ENCODE peak calls at places on chromosomes 11 and 22, in nine cellular contexts. One of them, this sample, is unnamed.

GRCh38 chr11:45078236-45079074 is 68.0 kb upstream of the PRDM11 start:
- DNase-seq in HCT116: no peak
- DNase-seq in ovary: no peak
- DNase-seq in tibial nerve: no peak
- DNase-seq in body of pancreas: no peak
- DNase-seq in H1: no peak
- DNase-seq in suprapubic skin: no peak
- DNase-seq in A549: no peak
- DNase-seq in IMR-90: no peak
- DNase-seq in this sample: no peak

GRCh38 chr11:18046116-18046777 is at the start of gene TPH1:
- DNase-seq in HCT116: no peak
- DNase-seq in ovary: peak
- DNase-seq in tibial nerve: no peak
- DNase-seq in body of pancreas: peak
- DNase-seq in H1: peak
- DNase-seq in suprapubic skin: no peak
- DNase-seq in A549: no peak
- DNase-seq in IMR-90: peak
- DNase-seq in this sample: no peak

GRCh38 chr22:24503137-24503850 is 8.2 kb downstream of the UPB1 start:
- DNase-seq in HCT116: peak
- DNase-seq in ovary: peak
- DNase-seq in tibial nerve: peak
- DNase-seq in body of pancreas: peak
- DNase-seq in H1: no peak
- DNase-seq in suprapubic skin: no peak
- DNase-seq in A549: peak
- DNase-seq in IMR-90: peak
- DNase-seq in this sample: no peak

GRCh38 chr22:50738649-50739227 is 734 bp downstream of the ACR start:
- DNase-seq in HCT116: no peak
- DNase-seq in ovary: no peak
- DNase-seq in tibial nerve: no peak
- DNase-seq in body of pancreas: no peak
- DNase-seq in H1: no peak
- DNase-seq in suprapubic skin: peak
- DNase-seq in A549: no peak
- DNase-seq in IMR-90: no peak
- DNase-seq in this sample: no peak

GRCh38 chr11:116732740-116733385 is 39.9 kb downstream of the BUD13 start:
- DNase-seq in HCT116: peak
- DNase-seq in ovary: peak
- DNase-seq in tibial nerve: peak
- DNase-seq in body of pancreas: peak
- DNase-seq in H1: peak
- DNase-seq in suprapubic skin: peak
- DNase-seq in A549: peak
- DNase-seq in IMR-90: peak
- DNase-seq in this sample: no peak

GRCh38 chr22:17944205-17944725 is 80.1 kb downstream of the MICAL3 start:
- DNase-seq in HCT116: no peak
- DNase-seq in ovary: no peak
- DNase-seq in tibial nerve: no peak
- DNase-seq in body of pancreas: no peak
- DNase-seq in H1: no peak
- DNase-seq in suprapubic skin: no peak
- DNase-seq in A549: no peak
- DNase-seq in IMR-90: no peak
- DNase-seq in this sample: no peak

GRCh38 chr11:10294289-10294953 is 402 bp upstream of the SBF2 start:
- DNase-seq in HCT116: no peak
- DNase-seq in ovary: peak
- DNase-seq in tibial nerve: peak
- DNase-seq in body of pancreas: peak
- DNase-seq in H1: no peak
- DNase-seq in suprapubic skin: peak
- DNase-seq in A549: peak
- DNase-seq in IMR-90: peak
- DNase-seq in this sample: no peak

GRCh38 chr11:99015634-99016454 is 4.9 kb upstream of the CNTN5 start:
- DNase-seq in HCT116: peak
- DNase-seq in ovary: no peak
- DNase-seq in tibial nerve: peak
- DNase-seq in body of pancreas: no peak
- DNase-seq in H1: no peak
- DNase-seq in suprapubic skin: no peak
- DNase-seq in A549: peak
- DNase-seq in IMR-90: peak
- DNase-seq in this sample: no peak

DNA sequence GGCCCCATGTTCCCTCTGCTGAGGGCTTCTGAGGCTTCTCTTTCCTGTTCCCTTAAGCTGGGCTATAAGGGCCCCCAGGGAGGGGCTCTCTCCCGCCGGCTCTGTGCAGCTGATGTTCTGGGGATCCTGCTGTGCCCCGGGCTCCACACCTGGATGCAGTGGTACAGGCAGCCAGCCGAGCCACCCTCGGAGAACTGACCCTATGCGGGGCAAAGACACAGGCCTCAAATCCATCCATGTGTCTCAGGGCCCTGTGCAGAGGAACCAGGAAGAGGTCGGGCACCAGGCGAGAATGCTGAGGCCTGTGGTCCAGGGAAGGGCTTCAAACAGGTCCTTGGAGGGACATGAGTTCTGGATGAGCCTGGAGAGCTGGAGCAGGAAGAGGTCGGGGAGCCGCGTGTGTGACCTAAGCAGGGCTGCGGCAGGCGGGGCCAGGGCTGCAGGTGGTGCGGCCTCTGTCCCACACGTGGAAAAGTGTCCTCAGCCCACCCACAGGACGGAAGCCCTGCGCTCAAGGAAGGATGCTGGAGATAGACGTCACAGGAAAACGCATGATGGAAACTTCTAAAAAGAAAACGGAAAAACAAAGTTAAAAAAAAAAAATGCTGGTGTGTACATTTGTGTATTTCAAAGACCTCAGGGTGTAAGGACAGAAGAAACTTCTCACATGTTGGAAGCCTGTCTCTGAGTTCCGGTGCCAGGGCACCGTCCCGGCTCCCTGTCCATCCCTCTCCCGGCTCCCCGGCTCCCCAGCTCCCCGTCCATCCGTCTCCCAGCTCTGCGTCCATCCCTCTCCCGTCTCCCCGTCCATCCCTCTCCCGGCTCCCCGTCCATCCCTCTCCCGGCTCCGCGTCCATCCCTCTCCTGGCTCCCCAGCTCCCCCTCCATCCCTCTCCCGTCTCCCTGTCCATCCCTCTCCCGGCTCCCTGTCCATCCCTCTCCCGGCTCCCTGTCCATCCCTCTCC is 1149.2 kb downstream of the BRD1 start:
- DNase-seq in HCT116: no peak
- DNase-seq in ovary: no peak
- DNase-seq in tibial nerve: no peak
- DNase-seq in body of pancreas: no peak
- DNase-seq in H1: no peak
- DNase-seq in suprapubic skin: no peak
- DNase-seq in A549: no peak
- DNase-seq in IMR-90: no peak
- DNase-seq in this sample: no peak
- H3K27ac ChIP-seq in HCT116: no peak
- H3K27ac ChIP-seq in ovary: no peak
- H3K27ac ChIP-seq in tibial nerve: no peak
- H3K27ac ChIP-seq in body of pancreas: no peak
- H3K27ac ChIP-seq in H1: no peak
- H3K27ac ChIP-seq in suprapubic skin: no peak
- H3K27ac ChIP-seq in A549: no peak
- H3K27ac ChIP-seq in IMR-90: no peak
- H3K27ac ChIP-seq in this sample: no peak

DNA sequence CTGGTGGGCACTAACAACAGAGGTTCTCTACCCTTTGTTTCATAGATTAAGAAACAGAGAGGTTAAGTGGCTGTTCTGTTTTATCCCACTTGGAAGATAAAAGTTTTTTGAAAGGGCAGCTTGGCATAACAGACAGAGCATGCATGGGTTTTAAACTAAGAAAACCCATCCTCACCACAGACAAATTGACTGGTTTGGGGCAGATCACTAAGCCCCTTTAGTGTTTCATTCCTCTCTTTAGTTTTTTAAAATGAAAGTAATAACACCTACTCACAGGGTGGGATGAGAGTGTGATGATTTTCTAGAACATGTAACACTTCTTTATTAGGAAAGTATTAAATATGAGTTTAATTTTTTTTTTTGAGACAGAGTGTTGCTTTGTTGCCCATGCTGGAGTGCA is 12.3 kb upstream of the RRAS2 start:
- DNase-seq in HCT116: no peak
- DNase-seq in ovary: no peak
- DNase-seq in tibial nerve: no peak
- DNase-seq in body of pancreas: no peak
- DNase-seq in H1: no peak
- DNase-seq in suprapubic skin: no peak
- DNase-seq in A549: no peak
- DNase-seq in IMR-90: no peak
- DNase-seq in this sample: no peak
- TF ChIP-seq POLR2A in HCT116: no peak
- TF ChIP-seq POLR2A in ovary: no peak
- TF ChIP-seq POLR2A in tibial nerve: no peak
- TF ChIP-seq POLR2A in body of pancreas: no peak
- TF ChIP-seq POLR2A in H1: no peak
- TF ChIP-seq POLR2A in suprapubic skin: no peak
- TF ChIP-seq POLR2A in A549: no peak
- TF ChIP-seq POLR2A in IMR-90: no peak
- TF ChIP-seq POLR2A in this sample: no peak

GRCh38 chr11:61776561-61777075 is 15.8 kb downstream of the TMEM258 start:
- DNase-seq in HCT116: peak
- DNase-seq in ovary: peak
- DNase-seq in tibial nerve: peak
- DNase-seq in body of pancreas: peak
- DNase-seq in H1: peak
- DNase-seq in suprapubic skin: no peak
- DNase-seq in A549: peak
- DNase-seq in IMR-90: peak
- DNase-seq in this sample: no peak

GRCh38 chr11:61775606-61776554 is 16.5 kb downstream of the TMEM258 start:
- DNase-seq in HCT116: no peak
- DNase-seq in ovary: no peak
- DNase-seq in tibial nerve: no peak
- DNase-seq in body of pancreas: no peak
- DNase-seq in H1: no peak
- DNase-seq in suprapubic skin: no peak
- DNase-seq in A549: no peak
- DNase-seq in IMR-90: no peak
- DNase-seq in this sample: no peak

GRCh38 chr11:61778920-61779650 is 13.3 kb downstream of the TMEM258 start:
- DNase-seq in HCT116: no peak
- DNase-seq in ovary: no peak
- DNase-seq in tibial nerve: no peak
- DNase-seq in body of pancreas: no peak
- DNase-seq in H1: no peak
- DNase-seq in suprapubic skin: no peak
- DNase-seq in A549: no peak
- DNase-seq in IMR-90: no peak
- DNase-seq in this sample: no peak

GRCh38 chr11:61778357-61778886 is 14.0 kb downstream of the TMEM258 start:
- DNase-seq in HCT116: no peak
- DNase-seq in ovary: no peak
- DNase-seq in tibial nerve: no peak
- DNase-seq in body of pancreas: no peak
- DNase-seq in H1: no peak
- DNase-seq in suprapubic skin: no peak
- DNase-seq in A549: no peak
- DNase-seq in IMR-90: no peak
- DNase-seq in this sample: no peak

DNA sequence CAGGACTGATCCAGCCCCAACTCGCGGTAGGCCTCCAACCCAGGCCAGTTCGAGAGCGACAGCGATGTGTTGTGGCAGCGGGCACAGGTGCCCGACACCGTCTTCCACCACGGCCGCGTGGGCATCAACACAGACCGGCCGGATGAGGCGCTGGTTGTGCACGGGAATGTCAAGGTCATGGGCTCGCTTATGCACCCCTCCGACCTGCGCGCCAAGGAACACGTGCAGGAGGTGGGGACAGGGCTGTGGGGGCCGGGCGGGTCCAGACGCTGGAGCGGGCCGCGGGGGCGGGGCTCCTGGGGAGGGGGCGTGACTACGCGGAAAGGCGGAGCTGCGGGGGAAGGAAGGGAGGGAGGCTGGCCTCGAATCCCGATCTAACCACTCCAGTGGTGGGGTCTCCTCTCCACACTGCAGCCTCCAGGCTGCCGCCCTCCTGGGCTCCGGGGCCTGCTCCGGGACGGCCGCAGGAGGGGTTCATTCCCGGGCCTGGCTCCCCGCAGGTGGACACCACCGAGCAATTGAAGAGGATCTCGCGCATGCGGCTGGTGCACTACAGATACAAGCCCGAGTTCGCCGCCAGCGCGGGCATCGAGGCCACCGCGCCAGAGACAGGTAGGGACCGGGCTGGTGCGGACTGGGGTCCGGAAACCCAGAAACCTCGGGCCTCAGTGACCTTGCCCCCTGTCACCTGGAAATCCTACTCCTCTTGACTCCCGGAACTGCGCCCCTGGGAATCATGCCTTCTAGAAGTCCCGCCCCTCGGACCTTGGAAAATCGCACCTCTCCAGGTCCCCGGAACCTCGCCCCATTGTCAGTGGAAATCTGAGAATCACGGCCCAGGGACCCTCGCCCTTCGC is 14.9 kb downstream of the TMEM258 start:
- DNase-seq in HCT116: no peak
- DNase-seq in ovary: peak
- DNase-seq in tibial nerve: peak
- DNase-seq in body of pancreas: peak
- DNase-seq in H1: no peak
- DNase-seq in suprapubic skin: no peak
- DNase-seq in A549: no peak
- DNase-seq in IMR-90: no peak
- DNase-seq in this sample: no peak
- H3K27ac ChIP-seq in HCT116: no peak
- H3K27ac ChIP-seq in ovary: peak
- H3K27ac ChIP-seq in tibial nerve: no peak
- H3K27ac ChIP-seq in body of pancreas: peak
- H3K27ac ChIP-seq in H1: peak
- H3K27ac ChIP-seq in suprapubic skin: no peak
- H3K27ac ChIP-seq in A549: no peak
- H3K27ac ChIP-seq in IMR-90: no peak
- H3K27ac ChIP-seq in this sample: no peak

DNA sequence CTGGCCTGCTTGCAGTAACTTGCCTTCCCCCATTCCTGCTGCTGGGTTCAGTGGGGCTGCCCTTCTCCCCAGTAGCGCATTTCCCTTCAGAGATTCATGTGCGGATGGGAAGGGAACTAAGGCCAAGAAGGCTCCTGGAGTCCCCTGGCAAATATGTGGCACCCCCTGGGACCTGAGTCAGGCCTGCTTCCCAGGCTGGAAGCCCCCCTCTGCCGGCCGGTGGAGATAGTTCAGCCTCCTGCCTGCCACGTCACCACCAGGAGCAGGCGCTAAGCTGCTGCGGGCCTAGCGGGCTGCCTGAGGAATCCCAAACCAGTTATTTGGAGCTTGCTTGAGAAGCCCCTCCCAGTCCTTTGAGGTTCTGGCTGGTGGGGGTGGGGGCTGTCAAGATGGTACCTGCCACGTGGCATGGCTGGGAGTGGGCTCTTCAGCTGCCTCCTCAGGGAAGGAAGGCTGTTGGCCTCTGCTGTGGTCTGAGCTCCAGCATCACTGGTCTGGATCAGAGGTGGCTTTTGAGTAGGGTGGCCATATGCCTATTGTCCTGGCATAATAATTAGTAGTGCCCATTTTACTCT is 2.0 kb downstream of the SERPINH1 start:
- DNase-seq in HCT116: no peak
- DNase-seq in ovary: peak
- DNase-seq in tibial nerve: peak
- DNase-seq in body of pancreas: no peak
- DNase-seq in H1: no peak
- DNase-seq in suprapubic skin: peak
- DNase-seq in A549: no peak
- DNase-seq in IMR-90: peak
- DNase-seq in this sample: no peak
- TF ChIP-seq POLR2A in HCT116: no peak
- TF ChIP-seq POLR2A in ovary: no peak
- TF ChIP-seq POLR2A in tibial nerve: no peak
- TF ChIP-seq POLR2A in body of pancreas: no peak
- TF ChIP-seq POLR2A in H1: no peak
- TF ChIP-seq POLR2A in suprapubic skin: no peak
- TF ChIP-seq POLR2A in A549: no peak
- TF ChIP-seq POLR2A in IMR-90: peak
- TF ChIP-seq POLR2A in this sample: no peak

This sample was measured in esophagus squamous epithelium.